ENCODE peak calls at places on chromosomes 16 and 17, in four cellular contexts. One of them, this sample, is unnamed.

GRCh38 chr17:40953876-40954275 is 12.9 kb downstream of the KRT39 start:
- DNase-seq in CD4-positive, alpha-beta memory T cell: no peak
- DNase-seq in Calu3: peak; percentile 90
- DNase-seq in activated CD4-positive, alpha-beta T cell treated with anti-CD3 and anti-CD28 coated beads, Interleukin-2, amount 50 U/mL, for 1 hour: no peak
- DNase-seq in this sample: no peak

GRCh38 chr17:9324864-9325263 is 250.8 kb downstream of the STX8 start:
- DNase-seq in CD4-positive, alpha-beta memory T cell: no peak
- DNase-seq in Calu3: no peak
- DNase-seq in activated CD4-positive, alpha-beta T cell treated with anti-CD3 and anti-CD28 coated beads, Interleukin-2, amount 50 U/mL, for 1 hour: no peak
- DNase-seq in this sample: no peak

GRCh38 chr16:85715169-85716015 is 26.6 kb upstream of the GINS2 start:
- DNase-seq in CD4-positive, alpha-beta memory T cell: no peak
- DNase-seq in Calu3: no peak
- DNase-seq in activated CD4-positive, alpha-beta T cell treated with anti-CD3 and anti-CD28 coated beads, Interleukin-2, amount 50 U/mL, for 1 hour: no peak
- DNase-seq in this sample: peak; percentile 42

GRCh38 chr17:76529224-76529642 is 8.3 kb downstream of the CYGB start:
- DNase-seq in CD4-positive, alpha-beta memory T cell: no peak
- DNase-seq in Calu3: no peak
- DNase-seq in activated CD4-positive, alpha-beta T cell treated with anti-CD3 and anti-CD28 coated beads, Interleukin-2, amount 50 U/mL, for 1 hour: no peak
- DNase-seq in this sample: no peak

GRCh38 chr17:36877774-36878173 is 59.5 kb upstream of the LHX1 start:
- DNase-seq in CD4-positive, alpha-beta memory T cell: no peak
- DNase-seq in Calu3: no peak
- DNase-seq in activated CD4-positive, alpha-beta T cell treated with anti-CD3 and anti-CD28 coated beads, Interleukin-2, amount 50 U/mL, for 1 hour: no peak
- DNase-seq in this sample: no peak

GRCh38 chr16:23152386-23153178 is 3.3 kb upstream of the USP31 start:
- DNase-seq in CD4-positive, alpha-beta memory T cell: no peak
- DNase-seq in Calu3: no peak
- DNase-seq in activated CD4-positive, alpha-beta T cell treated with anti-CD3 and anti-CD28 coated beads, Interleukin-2, amount 50 U/mL, for 1 hour: no peak
- DNase-seq in this sample: no peak

GRCh38 chr16:5791011-5791410 is 693.4 kb upstream of the EEF2KMT start:
- DNase-seq in CD4-positive, alpha-beta memory T cell: no peak
- DNase-seq in Calu3: peak; percentile 34
- DNase-seq in activated CD4-positive, alpha-beta T cell treated with anti-CD3 and anti-CD28 coated beads, Interleukin-2, amount 50 U/mL, for 1 hour: no peak
- DNase-seq in this sample: no peak

GRCh38 chr17:39365252-39365651 is 36.2 kb downstream of the FBXL20 start:
- DNase-seq in CD4-positive, alpha-beta memory T cell: no peak
- DNase-seq in Calu3: no peak
- DNase-seq in activated CD4-positive, alpha-beta T cell treated with anti-CD3 and anti-CD28 coated beads, Interleukin-2, amount 50 U/mL, for 1 hour: no peak
- DNase-seq in this sample: no peak

GRCh38 chr16:73015612-73016487 is 32.1 kb downstream of the ZFHX3 start:
- DNase-seq in CD4-positive, alpha-beta memory T cell: no peak
- DNase-seq in Calu3: peak; percentile 82
- DNase-seq in activated CD4-positive, alpha-beta T cell treated with anti-CD3 and anti-CD28 coated beads, Interleukin-2, amount 50 U/mL, for 1 hour: no peak
- DNase-seq in this sample: no peak

GRCh38 chr16:10501016-10501607 is 79.3 kb downstream of the EMP2 start:
- DNase-seq in CD4-positive, alpha-beta memory T cell: no peak
- DNase-seq in Calu3: no peak
- DNase-seq in activated CD4-positive, alpha-beta T cell treated with anti-CD3 and anti-CD28 coated beads, Interleukin-2, amount 50 U/mL, for 1 hour: no peak
- DNase-seq in this sample: no peak

GRCh38 chr16:6482861-6483530 is 849.6 kb upstream of the RBFOX1 start:
- DNase-seq in CD4-positive, alpha-beta memory T cell: no peak
- DNase-seq in Calu3: no peak
- DNase-seq in activated CD4-positive, alpha-beta T cell treated with anti-CD3 and anti-CD28 coated beads, Interleukin-2, amount 50 U/mL, for 1 hour: no peak
- DNase-seq in this sample: peak; percentile 92

GRCh38 chr17:2108170-2108569 is 53.3 kb downstream of the HIC1 start:
- DNase-seq in CD4-positive, alpha-beta memory T cell: no peak
- DNase-seq in Calu3: no peak
- DNase-seq in activated CD4-positive, alpha-beta T cell treated with anti-CD3 and anti-CD28 coated beads, Interleukin-2, amount 50 U/mL, for 1 hour: no peak
- DNase-seq in this sample: no peak

This sample was measured in NCI-H2227 treated with DMSO at 0.1 percent for 48 hours.